ENCODE peak calls at places on chromosome 20, in four cellular contexts. B, V, T and R are unnamed samples.

GRCh38 chr20:8800089-8800488 is 268.8 kb upstream of the PLCB4 start:
- DNase-seq in T (no peak), V (no peak), B (no peak), R (no peak)

GRCh38 chr20:54714817-54715216 is 239.4 kb downstream of the DOK5 start:
- DNase-seq in B (no peak), V (no peak), T (no peak), R (no peak)

GRCh38 chr20:1629321-1629720 is 9.5 kb upstream of the SIRPB1 start:
- DNase-seq in V (no peak), T (no peak), B (no peak), R (no peak)

GRCh38 chr20:57807418-57808265 is 97.8 kb upstream of the PMEPA1 start:
- DNase-seq in T (no peak), V (no peak), B (no peak), R (no peak)

GRCh38 chr20:911882-912600 is 4.1 kb downstream of the ANGPT4 start:
- DNase-seq in B (no peak), T (no peak), V (no peak), R (no peak)

GRCh38 chr20:52049001-52049731 is 142.4 kb downstream of the ZFP64 start:
- DNase-seq in T (no peak), V (no peak), B (no peak), R (no peak)

GRCh38 chr20:45951474-45951873 is 17.0 kb downstream of the PCIF1 start:
- DNase-seq in V (no peak), T (no peak), B (no peak), R (no peak)

GRCh38 chr20:454951-455350 is 7.4 kb downstream of the TBC1D20 start:
- DNase-seq in T (no peak), V (no peak), B (no peak), R (no peak)

GRCh38 chr20:47487175-47487917 is 14.3 kb upstream of the NCOA3 start:
- DNase-seq in B (no peak), T (no peak), V (no peak), R (peak; percentile 42)

GRCh38 chr20:45937765-45938164 is 3.3 kb downstream of the PCIF1 start:
- DNase-seq in B (no peak), T (no peak), V (no peak), R (no peak)

GRCh38 chr20:20095114-20095872 is 43.0 kb downstream of the CFAP61 start:
- DNase-seq in B (no peak), T (no peak), V (no peak), R (no peak)

GRCh38 chr20:63706852-63707557 is 771 bp downstream of the ARFRP1 start:
- DNase-seq in T (no peak), B (no peak), V (no peak), R (no peak)
- TF ChIP-seq CTCF in T (peak; percentile 13), B (no peak), V (no peak), R (no peak)

GRCh38 chr20:63171991-63172390 is 43.9 kb downstream of the YTHDF1 start:
- DNase-seq in T (no peak), B (no peak), V (no peak), R (no peak)

GRCh38 chr20:63174309-63175030 is 41.5 kb downstream of the YTHDF1 start:
- DNase-seq in B (no peak), V (no peak), T (no peak), R (no peak)

GRCh38 chr20:63175031-63175895 is 40.7 kb downstream of the YTHDF1 start:
- DNase-seq in V (no peak), B (no peak), T (no peak), R (no peak)

GRCh38 chr20:63173552-63174191 is 42.3 kb downstream of the YTHDF1 start:
- DNase-seq in T (no peak), B (no peak), V (no peak), R (no peak)

DNA sequence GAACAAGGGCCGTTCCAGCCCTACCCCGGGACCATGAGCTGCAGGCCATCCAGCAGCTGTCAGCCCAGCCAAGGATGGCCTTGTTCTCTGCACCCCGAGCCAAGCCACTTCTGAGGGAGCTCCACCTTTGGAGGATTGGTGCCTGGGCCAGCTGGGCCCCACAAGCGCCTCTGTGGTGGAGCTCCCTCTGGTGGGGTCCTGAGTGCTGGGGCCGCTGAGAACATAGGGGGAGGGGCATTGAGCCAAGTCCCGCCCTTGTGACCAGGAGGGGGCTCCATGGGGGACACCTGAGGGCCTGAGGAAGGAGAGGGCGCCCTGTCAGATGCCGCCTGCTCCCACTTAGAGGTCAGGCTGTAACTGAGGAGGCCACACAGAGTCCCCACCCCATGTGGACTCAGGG is 43.2 kb downstream of the YTHDF1 start:
- DNase-seq in T (no peak), V (no peak), B (no peak), R (no peak)
- TF ChIP-seq CTCF in T (no peak), V (no peak), B (no peak), R (no peak)

GRCh38 chr20:38339993-38340392 is 6.3 kb upstream of the LBP start:
- DNase-seq in V (no peak), T (no peak), B (no peak), R (no peak)

GRCh38 chr20:38342196-38342595 is 4.1 kb upstream of the LBP start:
- DNase-seq in B (no peak), V (no peak), T (no peak), R (no peak)

GRCh38 chr20:38340693-38341092 is 5.6 kb upstream of the LBP start:
- DNase-seq in V (no peak), B (no peak), T (no peak), R (no peak)

GRCh38 chr20:38337561-38338140 is 8.6 kb upstream of the LBP start:
- DNase-seq in B (no peak), T (no peak), V (peak; percentile 58), R (no peak)

DNA sequence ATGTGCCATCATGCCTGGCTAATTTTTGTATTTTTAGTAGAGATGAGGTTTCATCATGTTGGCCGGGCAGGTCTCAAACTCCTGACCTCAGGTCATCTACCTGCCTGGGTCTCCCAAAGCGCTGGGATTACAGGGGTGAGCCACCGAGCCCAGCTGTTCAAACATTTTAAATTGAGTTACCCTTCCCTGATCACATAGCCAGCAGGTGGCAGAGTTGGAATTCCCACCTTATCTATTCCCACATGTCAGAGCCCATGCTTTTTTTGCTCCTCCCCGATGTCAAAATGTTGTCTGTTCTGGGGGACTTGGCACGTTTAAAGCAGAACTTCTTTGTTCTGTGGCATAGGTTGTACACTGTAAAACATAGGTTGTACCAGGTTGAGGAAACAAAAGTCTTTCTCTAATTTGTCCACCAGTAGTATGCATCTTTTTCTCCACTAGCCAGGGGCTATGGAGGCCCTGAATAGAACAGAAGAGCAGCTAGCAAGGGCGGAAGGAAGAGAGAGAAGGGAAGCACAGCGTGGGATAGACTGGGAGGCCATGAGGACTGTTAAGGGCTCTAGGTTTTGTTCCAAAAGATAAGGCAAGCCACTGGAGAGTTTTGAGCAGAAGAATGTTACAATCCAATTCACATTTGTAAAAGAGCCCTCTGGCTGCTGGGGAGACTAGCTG is 7.3 kb upstream of the LBP start:
- DNase-seq in B (no peak), T (peak; percentile 35), V (no peak), R (no peak)
- TF ChIP-seq CTCF in B (no peak), T (no peak), V (no peak), R (no peak)

GRCh38 chr20:53186630-53187029 is 214.5 kb downstream of the TSHZ2 start:
- DNase-seq in V (no peak), B (no peak), T (no peak), R (no peak)

GRCh38 chr20:53194310-53194709 is 222.2 kb downstream of the TSHZ2 start:
- DNase-seq in B (no peak), T (no peak), V (no peak), R (no peak)

GRCh38 chr20:53191957-53192356 is 219.8 kb downstream of the TSHZ2 start:
- DNase-seq in T (no peak), B (no peak), V (no peak), R (no peak)

GRCh38 chr20:53187402-53187801 is 215.2 kb downstream of the TSHZ2 start:
- DNase-seq in T (no peak), B (no peak), V (no peak), R (no peak)

DNA sequence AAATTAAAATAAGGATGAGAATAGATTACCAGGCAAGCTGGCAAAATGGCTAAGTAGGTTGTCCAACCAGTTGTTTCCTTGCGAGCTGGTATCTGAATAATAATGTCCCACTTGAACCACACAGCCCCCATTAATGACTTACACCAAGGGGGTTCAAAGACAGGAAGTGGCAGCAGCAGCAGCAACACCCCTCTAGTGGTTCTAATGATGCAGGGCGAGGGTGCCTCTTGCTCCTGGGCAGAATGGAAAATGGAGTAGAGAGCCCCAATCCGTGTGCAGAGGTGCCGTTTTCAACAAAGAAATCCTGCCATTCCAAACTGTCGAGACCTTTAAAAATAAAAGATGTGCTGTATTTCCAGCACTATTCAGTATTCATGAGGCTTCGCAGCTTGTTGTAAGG is 218.1 kb downstream of the TSHZ2 start:
- DNase-seq in V (no peak), T (no peak), B (no peak), R (no peak)
- TF ChIP-seq CTCF in V (no peak), T (no peak), B (no peak), R (no peak)

DNA sequence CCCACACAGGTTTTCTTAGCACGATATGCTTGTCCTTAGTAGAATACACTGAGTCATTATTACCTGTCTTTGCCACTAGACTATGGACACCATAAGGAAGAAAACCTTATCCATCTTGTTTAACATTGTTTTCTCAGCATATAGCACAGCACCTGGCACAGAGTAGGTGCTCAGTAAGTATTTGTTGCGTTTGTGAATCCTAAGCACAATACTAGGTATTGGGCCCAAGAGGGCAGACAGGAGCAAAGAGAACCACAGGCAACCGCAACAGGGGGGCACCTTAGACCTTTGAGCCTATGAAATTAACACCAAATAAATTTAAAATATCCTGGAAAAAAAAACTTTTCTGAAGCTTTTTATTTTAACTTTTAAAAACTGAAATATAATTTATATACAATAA is 3.7 kb upstream of the NCOA6 start:
- DNase-seq in T (no peak), B (no peak), V (no peak), R (no peak)
- TF ChIP-seq CTCF in T (no peak), B (no peak), V (no peak), R (no peak)

GRCh38 chr20:41750137-41750536 is 132.0 kb upstream of the CHD6 start:
- DNase-seq in B (no peak), V (no peak), T (no peak), R (no peak)

GRCh38 chr20:41746635-41747034 is 128.5 kb upstream of the CHD6 start:
- DNase-seq in B (no peak), V (no peak), T (no peak), R (no peak)

GRCh38 chr20:41747226-41747625 is 129.0 kb upstream of the CHD6 start:
- DNase-seq in T (no peak), B (no peak), V (no peak), R (no peak)

GRCh38 chr20:41748756-41749582 is 130.8 kb upstream of the CHD6 start:
- DNase-seq in T (no peak), B (no peak), V (no peak), R (no peak)

GRCh38 chr20:41748051-41748450 is 129.9 kb upstream of the CHD6 start:
- DNase-seq in B (no peak), T (no peak), V (no peak), R (no peak)
- TF ChIP-seq CTCF in B (no peak), T (no peak), V (no peak), R (no peak)

DNA sequence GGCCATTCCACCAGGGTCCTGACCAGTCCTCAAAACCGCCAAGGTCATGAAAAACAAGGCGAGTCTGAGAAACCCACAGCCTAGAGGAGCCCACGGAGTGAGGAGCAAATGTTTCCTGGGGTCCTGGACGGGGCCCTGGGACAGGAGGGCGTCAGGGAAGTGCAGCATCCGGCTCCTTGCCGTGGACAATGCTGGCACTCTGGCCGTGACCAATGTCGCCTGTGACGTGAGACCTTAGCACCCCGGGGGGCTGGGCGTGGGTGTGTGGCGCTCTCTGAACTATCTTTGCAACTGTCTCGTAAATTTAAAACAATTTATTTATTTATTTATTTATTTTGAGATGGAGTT is 34.1 kb upstream of the SLCO4A1 start:
- DNase-seq in V (no peak), B (no peak), T (no peak), R (no peak)
- TF ChIP-seq CTCF in V (no peak), B (no peak), T (no peak), R (no peak)